ENCODE peak calls at places on chromosomes 16 and 17, in ten cellular contexts. One of them, this sample, is unnamed.
A peak's percentile ranks its signal among the peaks of the same experiment; 100 is the strongest.

GRCh38 chr17:58520843-58521430 is 6.5 kb upstream of the MTMR4 start:
- DNase-seq in mucosa of descending colon: no peak
- DNase-seq in heart left ventricle: no peak
- DNase-seq in body of pancreas: no peak
- DNase-seq in AG09309: no peak
- DNase-seq in HCT116: no peak
- DNase-seq in ascending aorta: no peak
- DNase-seq in AG09319: no peak
- DNase-seq in dorsolateral prefrontal cortex: no peak
- DNase-seq in foreskin keratinocyte: no peak
- DNase-seq in this sample: no peak

GRCh38 chr16:56506941-56507340 is 12.9 kb downstream of the BBS2 start:
- DNase-seq in ascending aorta: no peak
- DNase-seq in AG09319: peak; percentile 24
- DNase-seq in foreskin keratinocyte: peak; percentile 58
- DNase-seq in AG09309: peak; percentile 20
- DNase-seq in body of pancreas: no peak
- DNase-seq in HCT116: no peak
- DNase-seq in mucosa of descending colon: no peak
- DNase-seq in dorsolateral prefrontal cortex: no peak
- DNase-seq in heart left ventricle: no peak
- DNase-seq in this sample: no peak

GRCh38 chr16:1135459-1135825 is 17.5 kb upstream of the CACNA1H start:
- DNase-seq in heart left ventricle: no peak
- DNase-seq in dorsolateral prefrontal cortex: no peak
- DNase-seq in ascending aorta: no peak
- DNase-seq in foreskin keratinocyte: no peak
- DNase-seq in mucosa of descending colon: no peak
- DNase-seq in body of pancreas: no peak
- DNase-seq in AG09319: no peak
- DNase-seq in AG09309: no peak
- DNase-seq in HCT116: no peak
- DNase-seq in this sample: no peak

GRCh38 chr17:83202002-83203000 is 122.9 kb downstream of the METRNL start:
- DNase-seq in ascending aorta: peak; percentile 61
- DNase-seq in AG09309: no peak
- DNase-seq in HCT116: no peak
- DNase-seq in AG09319: no peak
- DNase-seq in mucosa of descending colon: peak; percentile 16
- DNase-seq in dorsolateral prefrontal cortex: no peak
- DNase-seq in heart left ventricle: peak; percentile 29
- DNase-seq in body of pancreas: peak; percentile 2
- DNase-seq in foreskin keratinocyte: no peak
- DNase-seq in this sample: peak; percentile 73

GRCh38 chr17:64345691-64346376 is 44.8 kb downstream of the PECAM1 start:
- DNase-seq in foreskin keratinocyte: no peak
- DNase-seq in HCT116: no peak
- DNase-seq in body of pancreas: no peak
- DNase-seq in heart left ventricle: peak; percentile 67
- DNase-seq in mucosa of descending colon: no peak
- DNase-seq in AG09309: no peak
- DNase-seq in ascending aorta: peak; percentile 63
- DNase-seq in AG09319: no peak
- DNase-seq in dorsolateral prefrontal cortex: no peak
- DNase-seq in this sample: no peak

GRCh38 chr17:32444301-32445074 is at the start of gene PSMD11:
- DNase-seq in AG09319: peak; percentile 90
- DNase-seq in mucosa of descending colon: peak; percentile 98
- DNase-seq in heart left ventricle: peak; percentile 99
- DNase-seq in HCT116: peak; percentile 92
- DNase-seq in body of pancreas: peak; percentile 98
- DNase-seq in dorsolateral prefrontal cortex: peak; percentile 98
- DNase-seq in foreskin keratinocyte: peak; percentile 90
- DNase-seq in ascending aorta: peak; percentile 99
- DNase-seq in AG09309: peak; percentile 67
- DNase-seq in this sample: peak; percentile 100

GRCh38 chr16:18853694-18854093 is 52.3 kb upstream of the ARL6IP1 start:
- DNase-seq in ascending aorta: no peak
- DNase-seq in AG09319: peak; percentile 7
- DNase-seq in dorsolateral prefrontal cortex: no peak
- DNase-seq in AG09309: peak; percentile 0
- DNase-seq in heart left ventricle: no peak
- DNase-seq in mucosa of descending colon: no peak
- DNase-seq in foreskin keratinocyte: no peak
- DNase-seq in HCT116: no peak
- DNase-seq in body of pancreas: no peak
- DNase-seq in this sample: no peak

GRCh38 chr16:69938981-69939820 is 11.9 kb upstream of the CLEC18A start:
- DNase-seq in mucosa of descending colon: no peak
- DNase-seq in dorsolateral prefrontal cortex: peak; percentile 1
- DNase-seq in body of pancreas: no peak
- DNase-seq in AG09309: no peak
- DNase-seq in heart left ventricle: no peak
- DNase-seq in HCT116: no peak
- DNase-seq in ascending aorta: no peak
- DNase-seq in AG09319: no peak
- DNase-seq in foreskin keratinocyte: no peak
- DNase-seq in this sample: no peak

GRCh38 chr17:72535779-72536178 is 415.0 kb downstream of the SOX9 start:
- DNase-seq in AG09319: no peak
- DNase-seq in AG09309: no peak
- DNase-seq in mucosa of descending colon: no peak
- DNase-seq in dorsolateral prefrontal cortex: no peak
- DNase-seq in ascending aorta: no peak
- DNase-seq in foreskin keratinocyte: no peak
- DNase-seq in HCT116: no peak
- DNase-seq in body of pancreas: no peak
- DNase-seq in heart left ventricle: no peak
- DNase-seq in this sample: no peak

GRCh38 chr17:6098466-6099180 is 28.4 kb downstream of the WSCD1 start:
- DNase-seq in mucosa of descending colon: peak; percentile 21
- DNase-seq in AG09309: no peak
- DNase-seq in body of pancreas: no peak
- DNase-seq in HCT116: no peak
- DNase-seq in heart left ventricle: peak; percentile 41
- DNase-seq in foreskin keratinocyte: no peak
- DNase-seq in dorsolateral prefrontal cortex: no peak
- DNase-seq in AG09319: no peak
- DNase-seq in ascending aorta: no peak
- DNase-seq in this sample: peak; percentile 61

GRCh38 chr17:49219987-49220386 is 9.5 kb downstream of the ABI3 start:
- DNase-seq in mucosa of descending colon: no peak
- DNase-seq in body of pancreas: no peak
- DNase-seq in AG09309: no peak
- DNase-seq in dorsolateral prefrontal cortex: no peak
- DNase-seq in heart left ventricle: no peak
- DNase-seq in HCT116: no peak
- DNase-seq in AG09319: no peak
- DNase-seq in foreskin keratinocyte: no peak
- DNase-seq in ascending aorta: no peak
- DNase-seq in this sample: peak; percentile 84
- TF ChIP-seq CTCF in mucosa of descending colon: no peak
- TF ChIP-seq CTCF in body of pancreas: no peak
- TF ChIP-seq CTCF in AG09309: no peak
- TF ChIP-seq CTCF in dorsolateral prefrontal cortex: no peak
- TF ChIP-seq CTCF in heart left ventricle: no peak
- TF ChIP-seq CTCF in HCT116: no peak
- TF ChIP-seq CTCF in AG09319: no peak
- TF ChIP-seq CTCF in foreskin keratinocyte: no peak
- TF ChIP-seq CTCF in ascending aorta: no peak
- TF ChIP-seq CTCF in this sample: peak; percentile 7

GRCh38 chr16:57993452-57993851 is 7.0 kb downstream of the ZNF319 start:
- DNase-seq in AG09309: no peak
- DNase-seq in heart left ventricle: no peak
- DNase-seq in mucosa of descending colon: no peak
- DNase-seq in ascending aorta: no peak
- DNase-seq in dorsolateral prefrontal cortex: no peak
- DNase-seq in AG09319: no peak
- DNase-seq in foreskin keratinocyte: peak; percentile 46
- DNase-seq in HCT116: no peak
- DNase-seq in body of pancreas: peak; percentile 56
- DNase-seq in this sample: no peak

GRCh38 chr16:57995721-57996405 is 4.6 kb downstream of the ZNF319 start:
- DNase-seq in AG09319: no peak
- DNase-seq in mucosa of descending colon: no peak
- DNase-seq in HCT116: no peak
- DNase-seq in heart left ventricle: no peak
- DNase-seq in AG09309: no peak
- DNase-seq in foreskin keratinocyte: no peak
- DNase-seq in body of pancreas: no peak
- DNase-seq in dorsolateral prefrontal cortex: no peak
- DNase-seq in ascending aorta: no peak
- DNase-seq in this sample: peak; percentile 72

GRCh38 chr16:57993897-57994296 is 6.6 kb downstream of the ZNF319 start:
- DNase-seq in AG09309: no peak
- DNase-seq in body of pancreas: no peak
- DNase-seq in ascending aorta: no peak
- DNase-seq in dorsolateral prefrontal cortex: no peak
- DNase-seq in AG09319: no peak
- DNase-seq in mucosa of descending colon: no peak
- DNase-seq in heart left ventricle: no peak
- DNase-seq in foreskin keratinocyte: no peak
- DNase-seq in HCT116: no peak
- DNase-seq in this sample: peak; percentile 79

GRCh38 chr16:57994361-57994760 is 6.1 kb downstream of the ZNF319 start:
- DNase-seq in heart left ventricle: no peak
- DNase-seq in dorsolateral prefrontal cortex: no peak
- DNase-seq in HCT116: no peak
- DNase-seq in ascending aorta: no peak
- DNase-seq in foreskin keratinocyte: no peak
- DNase-seq in mucosa of descending colon: no peak
- DNase-seq in AG09309: no peak
- DNase-seq in AG09319: no peak
- DNase-seq in body of pancreas: no peak
- DNase-seq in this sample: peak; percentile 68

GRCh38 chr16:57994778-57995177 is 5.7 kb downstream of the ZNF319 start:
- DNase-seq in ascending aorta: peak; percentile 71
- DNase-seq in HCT116: peak; percentile 37
- DNase-seq in mucosa of descending colon: peak; percentile 60
- DNase-seq in AG09309: no peak
- DNase-seq in heart left ventricle: peak; percentile 66
- DNase-seq in body of pancreas: peak; percentile 64
- DNase-seq in AG09319: no peak
- DNase-seq in dorsolateral prefrontal cortex: no peak
- DNase-seq in foreskin keratinocyte: peak; percentile 11
- DNase-seq in this sample: peak; percentile 92
- TF ChIP-seq CTCF in ascending aorta: peak; percentile 20
- TF ChIP-seq CTCF in HCT116: peak; percentile 58
- TF ChIP-seq CTCF in mucosa of descending colon: no peak
- TF ChIP-seq CTCF in AG09309: peak; percentile 40
- TF ChIP-seq CTCF in heart left ventricle: peak; percentile 39
- TF ChIP-seq CTCF in body of pancreas: peak; percentile 26
- TF ChIP-seq CTCF in AG09319: peak; percentile 34
- TF ChIP-seq CTCF in dorsolateral prefrontal cortex: no peak
- TF ChIP-seq CTCF in foreskin keratinocyte: peak; percentile 54
- TF ChIP-seq CTCF in this sample: peak; percentile 30

GRCh38 chr16:85027968-85028637 is 508 bp downstream of the KIAA0513 start:
- DNase-seq in AG09319: no peak
- DNase-seq in dorsolateral prefrontal cortex: no peak
- DNase-seq in heart left ventricle: no peak
- DNase-seq in HCT116: no peak
- DNase-seq in ascending aorta: no peak
- DNase-seq in body of pancreas: peak; percentile 17
- DNase-seq in AG09309: no peak
- DNase-seq in mucosa of descending colon: peak; percentile 76
- DNase-seq in foreskin keratinocyte: no peak
- DNase-seq in this sample: no peak
- TF ChIP-seq CTCF in AG09319: peak; percentile 15
- TF ChIP-seq CTCF in dorsolateral prefrontal cortex: no peak
- TF ChIP-seq CTCF in heart left ventricle: no peak
- TF ChIP-seq CTCF in HCT116: no peak
- TF ChIP-seq CTCF in ascending aorta: peak; percentile 25
- TF ChIP-seq CTCF in body of pancreas: peak; percentile 4
- TF ChIP-seq CTCF in AG09309: peak; percentile 30
- TF ChIP-seq CTCF in mucosa of descending colon: no peak
- TF ChIP-seq CTCF in foreskin keratinocyte: no peak
- TF ChIP-seq CTCF in this sample: peak; percentile 21

GRCh38 chr16:50371936-50372595 is 3.3 kb upstream of the BRD7 start:
- DNase-seq in ascending aorta: no peak
- DNase-seq in heart left ventricle: no peak
- DNase-seq in AG09319: no peak
- DNase-seq in HCT116: no peak
- DNase-seq in dorsolateral prefrontal cortex: peak; percentile 71
- DNase-seq in AG09309: no peak
- DNase-seq in foreskin keratinocyte: no peak
- DNase-seq in body of pancreas: peak; percentile 13
- DNase-seq in mucosa of descending colon: no peak
- DNase-seq in this sample: no peak
- TF ChIP-seq CTCF in ascending aorta: peak; percentile 60
- TF ChIP-seq CTCF in heart left ventricle: peak; percentile 28
- TF ChIP-seq CTCF in AG09319: peak; percentile 50
- TF ChIP-seq CTCF in HCT116: peak; percentile 28
- TF ChIP-seq CTCF in dorsolateral prefrontal cortex: peak; percentile 34
- TF ChIP-seq CTCF in AG09309: peak; percentile 56
- TF ChIP-seq CTCF in foreskin keratinocyte: peak; percentile 44
- TF ChIP-seq CTCF in body of pancreas: no peak
- TF ChIP-seq CTCF in mucosa of descending colon: no peak
- TF ChIP-seq CTCF in this sample: peak; percentile 16